ENCODE peak calls at places on chromosomes 7 and 10, in ten cellular contexts. D, O, N, H, A, C, K, E, M and X are unnamed samples.

GRCh38 chr10:68155615-68156205 is 46.4 kb downstream of the MYPN start:
- DNase-seq in C (no peak), D (no peak), H (no peak), E (no peak), K (no peak), A (no peak), N (no peak), M (no peak), O (no peak), X (no peak)

GRCh38 chr7:405489-406211 is 114.0 kb downstream of the PDGFA start:
- DNase-seq in H (no peak), M (peak), C (no peak), D (no peak), E (no peak), N (no peak), A (peak), O (peak), K (no peak), X (no peak)

GRCh38 chr10:89600041-89600440 is 45.0 kb downstream of the PANK1 start:
- DNase-seq in H (no peak), E (no peak), N (no peak), M (no peak), O (no peak), A (no peak), C (no peak), K (no peak), D (no peak), X (no peak)

GRCh38 chr10:69731698-69732097 is 70.0 kb upstream of the COL13A1 start:
- DNase-seq in N (no peak), C (no peak), H (no peak), E (no peak), D (no peak), K (no peak), O (peak), M (no peak), A (no peak), X (no peak)

GRCh38 chr7:44163591-44163990 is 22.5 kb upstream of the MYL7 start:
- DNase-seq in H (no peak), N (no peak), K (no peak), M (no peak), D (no peak), C (no peak), E (peak), A (peak), O (no peak), X (peak)

GRCh38 chr7:16743207-16743606 is 10.3 kb upstream of the TSPAN13 start:
- DNase-seq in E (no peak), O (no peak), M (no peak), C (peak), N (no peak), A (no peak), K (no peak), D (no peak), H (no peak), X (peak)

GRCh38 chr10:132328130-132328529 is 3.9 kb upstream of the LRRC27 start:
- DNase-seq in D (no peak), O (no peak), N (no peak), E (no peak), C (no peak), H (no peak), K (no peak), A (no peak), M (no peak), X (no peak)

GRCh38 chr7:99729501-99730261 is 5.3 kb downstream of the CYP3A7 start:
- DNase-seq in A (no peak), N (peak), O (no peak), D (peak), H (no peak), K (no peak), C (no peak), M (no peak), E (no peak), X (peak)

GRCh38 chr7:116802144-116802747 is 60.1 kb upstream of the CAPZA2 start:
- DNase-seq in E (no peak), K (no peak), C (no peak), N (no peak), A (peak), O (no peak), M (no peak), H (no peak), D (no peak), X (no peak)

GRCh38 chr10:92156874-92157273 is 134.0 kb downstream of the CPEB3 start:
- DNase-seq in K (no peak), N (no peak), C (no peak), M (no peak), H (no peak), A (no peak), O (no peak), E (no peak), D (no peak), X (no peak)

GRCh38 chr10:95240811-95241210 is 46.8 kb downstream of the ACSM6 start:
- DNase-seq in M (no peak), N (no peak), H (no peak), D (no peak), E (no peak), A (no peak), K (no peak), O (no peak), C (no peak), X (no peak)

GRCh38 chr7:155571581-155572345 is 25.4 kb upstream of the CNPY1 start:
- DNase-seq in D (no peak), N (no peak), M (no peak), K (peak), C (no peak), O (no peak), E (no peak), A (no peak), H (no peak), X (no peak)

GRCh38 chr10:88178758-88179157 is 315.3 kb downstream of the PTEN start:
- DNase-seq in N (no peak), M (no peak), D (no peak), K (no peak), E (no peak), A (no peak), O (no peak), H (no peak), C (no peak), X (no peak)

DNA sequence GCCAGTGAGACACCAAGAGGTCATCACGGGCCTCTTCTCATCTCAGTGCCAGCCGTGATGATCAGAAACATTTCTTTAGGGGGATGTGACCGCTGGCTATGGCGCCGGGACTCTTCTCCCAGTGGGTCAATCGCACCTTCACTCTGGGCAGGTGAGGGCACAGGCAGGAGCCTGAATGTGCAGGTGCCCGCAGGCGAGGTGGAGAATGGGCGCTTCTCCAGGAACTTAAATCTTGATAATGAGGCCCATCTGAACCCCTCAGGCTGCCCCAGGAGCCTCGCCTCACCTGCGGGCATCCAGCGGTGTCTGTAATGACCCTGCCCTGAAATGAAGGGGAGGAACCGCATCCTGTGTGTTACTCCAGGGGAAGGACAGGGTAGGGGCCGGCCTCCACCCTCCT is 204.7 kb downstream of the ADARB2 start:
- DNase-seq in A (no peak), D (no peak), C (no peak), E (no peak), M (no peak), N (no peak), K (no peak), O (peak), H (no peak), X (no peak)
- H3K4me3 ChIP-seq in A (no peak), D (no peak), C (no peak), E (no peak), M (no peak), N (no peak), K (no peak), O (no peak), H (no peak), X (no peak)

DNA sequence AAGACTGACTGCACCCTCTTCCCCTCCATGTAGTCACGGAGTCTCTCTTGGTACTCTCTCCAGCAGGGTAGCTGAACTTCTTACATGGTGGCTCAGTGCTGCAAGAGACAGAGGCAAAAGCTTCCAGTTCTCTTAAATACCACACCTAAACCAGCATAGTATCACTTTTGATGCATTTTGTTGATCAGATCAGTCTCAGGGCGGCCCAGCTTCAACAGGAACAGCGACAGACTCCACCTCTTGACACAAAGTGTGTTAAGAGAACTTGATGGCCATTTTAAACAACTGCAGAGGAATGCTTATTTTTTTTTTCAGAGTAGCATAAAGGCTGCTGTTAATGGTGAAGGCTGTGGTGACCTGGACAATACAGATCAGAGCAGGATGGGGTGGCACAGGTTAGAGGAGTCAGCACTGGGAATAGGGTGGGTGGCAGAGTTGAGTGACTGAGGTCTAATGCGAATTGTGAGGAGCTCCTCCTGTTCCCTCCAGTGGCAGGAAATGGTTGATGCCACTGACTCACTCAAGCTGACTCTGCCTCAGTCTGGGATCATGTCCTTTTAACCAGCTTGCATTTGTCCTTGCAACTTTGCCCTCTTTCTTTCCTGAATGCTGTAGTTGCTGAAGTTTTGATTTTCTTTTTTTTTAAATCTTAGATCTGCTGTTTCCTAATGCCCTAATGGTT is 17.3 kb downstream of the MGAM start:
- DNase-seq in E (no peak), A (peak), K (peak), O (no peak), N (peak), H (no peak), C (no peak), D (peak), M (no peak), X (peak)
- TF ChIP-seq CTCF in E (no peak), A (peak), K (peak), O (no peak), N (no peak), H (no peak), C (no peak), D (no peak), M (no peak), X (peak)

GRCh38 chr10:108338146-108338545 is 1173.6 kb upstream of the SORCS1 start:
- DNase-seq in M (no peak), C (no peak), H (no peak), A (no peak), E (no peak), D (no peak), K (no peak), O (no peak), N (no peak), X (peak)
- H3K4me3 ChIP-seq in M (no peak), C (no peak), H (no peak), A (no peak), E (no peak), D (no peak), K (no peak), O (no peak), N (no peak), X (no peak)

GRCh38 chr10:96376483-96376882 is 17.7 kb upstream of the OPALIN start:
- DNase-seq in E (no peak), O (no peak), A (no peak), N (no peak), C (no peak), M (no peak), D (no peak), K (no peak), H (no peak), X (peak)
- TF ChIP-seq CTCF in E (no peak), O (no peak), A (no peak), N (no peak), C (no peak), M (no peak), D (no peak), K (no peak), H (no peak), X (no peak)

DNA sequence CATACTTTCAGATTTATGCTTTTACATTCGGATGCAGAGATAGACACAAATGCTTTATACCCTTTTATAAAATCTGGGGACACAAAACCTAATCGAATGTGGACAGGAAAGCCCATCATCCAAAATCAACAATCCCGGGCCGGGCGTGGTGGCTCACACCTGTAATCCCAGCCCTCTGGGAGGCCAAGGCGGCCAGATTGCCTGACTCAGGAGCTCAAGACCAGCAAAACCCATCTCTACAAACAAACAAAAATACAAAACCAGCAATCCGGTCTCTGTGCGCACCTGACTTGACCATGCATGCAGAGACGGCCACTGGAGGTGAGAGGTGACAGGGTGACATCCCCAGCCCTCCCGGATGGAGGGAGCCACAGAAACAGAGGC is 13.5 kb downstream of the COBL start:
- DNase-seq in O (no peak), C (no peak), A (no peak), E (no peak), K (no peak), M (no peak), H (no peak), N (no peak), D (no peak), X (no peak)
- H3K4me3 ChIP-seq in O (no peak), C (no peak), A (no peak), E (no peak), K (no peak), M (no peak), H (no peak), N (no peak), D (no peak), X (no peak)

DNA sequence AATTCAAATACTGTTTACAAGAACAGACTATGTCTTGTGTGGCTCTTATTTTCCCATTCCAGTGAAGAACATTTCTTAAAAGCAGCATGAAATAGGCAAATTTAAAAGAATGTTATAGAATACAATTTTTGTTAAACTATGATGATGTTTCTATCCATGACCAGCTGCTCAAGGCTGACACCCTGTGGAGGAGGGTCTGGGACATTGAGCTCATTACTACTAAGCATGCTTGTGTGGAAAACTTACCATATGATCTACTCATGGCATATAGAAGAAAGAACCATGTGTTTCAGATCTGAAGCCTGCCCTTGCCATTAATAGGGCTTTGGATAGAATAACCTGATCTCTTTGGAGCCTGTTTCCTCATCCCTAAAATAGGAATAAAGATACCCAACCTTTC is 125.0 kb downstream of the FOXP2 start:
- DNase-seq in M (peak), E (no peak), H (no peak), K (peak), N (peak), D (peak), O (no peak), C (peak), A (peak), X (peak)
- TF ChIP-seq CTCF in M (no peak), E (peak), H (peak), K (peak), N (peak), D (peak), O (peak), C (peak), A (peak), X (peak)